ENCODE peak calls at places on chromosomes 6 and 20, in six cellular contexts. Q is SK-N-SH, M is GM12878, B is sigmoid colon, U is esophagus muscularis mucosa, G is H1. K is an unnamed sample.

GRCh38 chr6:43265564-43265963 is 22.3 kb downstream of the TTBK1 start:
- DNase-seq in B (no peak), M (no peak), U (no peak), Q (no peak), G (no peak), K (no peak)

GRCh38 chr20:44702776-44703175 is 12.4 kb upstream of the CCN5 start:
- DNase-seq in G (no peak), Q (no peak), U (peak), B (peak), M (no peak), K (peak)

GRCh38 chr6:137724495-137725211 is 142.4 kb upstream of the TNFAIP3 start:
- DNase-seq in U (no peak), G (no peak), Q (no peak), B (peak), M (no peak), K (no peak)

GRCh38 chr6:32752580-32752979 is 10.8 kb downstream of the HLA-DQB2 start:
- DNase-seq in M (no peak), G (no peak), B (no peak), Q (no peak), U (no peak), K (peak)

GRCh38 chr6:72042088-72042487 is 155.7 kb downstream of the RIMS1 start:
- DNase-seq in G (no peak), M (no peak), Q (no peak), U (no peak), B (no peak), K (no peak)

GRCh38 chr6:148221580-148221979 is 121.1 kb upstream of the SASH1 start:
- DNase-seq in U (no peak), Q (no peak), G (no peak), B (no peak), M (no peak), K (no peak)

GRCh38 chr20:59669451-59669850 is 65.1 kb downstream of the PHACTR3 start:
- DNase-seq in G (no peak), Q (no peak), M (no peak), B (no peak), U (peak), K (no peak)

GRCh38 chr20:44209691-44210421 is 715 bp downstream of the OSER1 start:
- DNase-seq in U (no peak), G (peak), M (no peak), B (no peak), Q (peak), K (no peak)

GRCh38 chr20:4513720-4514119 is 208.0 kb upstream of the PRND start:
- DNase-seq in B (no peak), G (no peak), U (no peak), M (no peak), Q (no peak), K (no peak)

GRCh38 chr6:5630636-5631035 is 369.3 kb downstream of the FARS2 start:
- DNase-seq in B (no peak), Q (no peak), U (no peak), M (no peak), G (no peak), K (no peak)

GRCh38 chr6:72850469-72850868 is 228.6 kb downstream of the KCNQ5 start:
- DNase-seq in U (no peak), M (no peak), B (no peak), Q (no peak), G (no peak), K (no peak)

GRCh38 chr6:75381878-75382633 is 97.5 kb upstream of the TMEM30A start:
- DNase-seq in M (no peak), G (no peak), B (no peak), U (no peak), Q (peak), K (no peak)

GRCh38 chr20:5085380-5085779 is 34.4 kb downstream of the PCNA start:
- DNase-seq in B (no peak), Q (no peak), G (no peak), M (no peak), U (no peak), K (peak)

GRCh38 chr6:79453558-79454042 is 83.6 kb downstream of the LCA5 start:
- DNase-seq in M (no peak), U (no peak), G (no peak), B (no peak), Q (no peak), K (no peak)

GRCh38 chr6:56725257-56725656 is 82.6 kb upstream of the DST start:
- DNase-seq in G (no peak), M (no peak), B (no peak), Q (no peak), U (no peak), K (no peak)

GRCh38 chr20:42191140-42191860 is 573.1 kb upstream of the CHD6 start:
- DNase-seq in U (no peak), G (no peak), Q (no peak), M (no peak), B (no peak), K (no peak)

GRCh38 chr6:151900256-151900655 is 92.8 kb downstream of the ESR1 start:
- DNase-seq in M (no peak), U (no peak), B (no peak), Q (no peak), G (no peak), K (no peak)

GRCh38 chr6:158080849-158081656 is 87.0 kb downstream of the SERAC1 start:
- DNase-seq in U (peak), B (no peak), G (no peak), Q (peak), M (no peak), K (no peak)

GRCh38 chr20:1965520-1966278 is 28.2 kb downstream of the PDYN start:
- DNase-seq in Q (peak), B (peak), G (peak), M (peak), U (no peak), K (peak)

GRCh38 chr6:3885262-3886036 is 36.3 kb downstream of the FAM50B start:
- DNase-seq in U (no peak), B (no peak), Q (no peak), G (no peak), M (no peak), K (no peak)

GRCh38 chr6:128528241-128528640 is 7.8 kb upstream of the PTPRK start:
- DNase-seq in M (no peak), Q (no peak), B (no peak), U (no peak), G (no peak), K (no peak)

GRCh38 chr6:16299861-16300260 is 61.5 kb downstream of the GMPR start:
- DNase-seq in U (no peak), M (no peak), Q (no peak), B (no peak), G (no peak), K (no peak)

GRCh38 chr6:104623052-104623690 is 236.5 kb downstream of the HACE1 start:
- DNase-seq in Q (no peak), G (no peak), U (no peak), B (no peak), M (no peak), K (no peak)

GRCh38 chr6:11592289-11592906 is 54.8 kb downstream of the TMEM170B start:
- DNase-seq in M (no peak), U (peak), B (no peak), G (no peak), Q (no peak), K (no peak)

GRCh38 chr6:121506761-121507754 is 71.6 kb downstream of the GJA1 start:
- DNase-seq in U (no peak), M (no peak), B (no peak), Q (no peak), G (no peak), K (no peak)

GRCh38 chr20:9146649-9147048 is 77.8 kb downstream of the PLCB4 start:
- DNase-seq in M (no peak), G (no peak), U (no peak), B (no peak), Q (no peak), K (no peak)

GRCh38 chr20:63778034-63778752 is 38.6 kb downstream of the SLC2A4RG start:
- DNase-seq in Q (no peak), M (no peak), U (no peak), G (no peak), B (no peak), K (no peak)

GRCh38 chr20:17688965-17689364 is 6.9 kb upstream of the RRBP1 start:
- DNase-seq in B (no peak), Q (no peak), M (no peak), U (no peak), G (no peak), K (no peak)

GRCh38 chr20:63091901-63092659 is 85.3 kb upstream of the BHLHE23 start:
- DNase-seq in M (no peak), B (peak), G (no peak), Q (no peak), U (no peak), K (peak)

GRCh38 chr6:144928847-144929246 is 643.7 kb downstream of the UTRN start:
- DNase-seq in G (no peak), B (no peak), M (no peak), U (no peak), Q (no peak), K (no peak)

GRCh38 chr6:144935181-144935580 is 650.0 kb downstream of the UTRN start:
- DNase-seq in M (no peak), Q (no peak), G (no peak), B (no peak), U (no peak), K (no peak)

GRCh38 chr6:144931172-144932035 is 646.3 kb downstream of the UTRN start:
- DNase-seq in U (no peak), B (no peak), Q (peak), M (no peak), G (peak), K (peak)

GRCh38 chr6:144932621-144933020 is 647.5 kb downstream of the UTRN start:
- DNase-seq in G (no peak), U (no peak), M (no peak), Q (no peak), B (no peak), K (no peak)

DNA sequence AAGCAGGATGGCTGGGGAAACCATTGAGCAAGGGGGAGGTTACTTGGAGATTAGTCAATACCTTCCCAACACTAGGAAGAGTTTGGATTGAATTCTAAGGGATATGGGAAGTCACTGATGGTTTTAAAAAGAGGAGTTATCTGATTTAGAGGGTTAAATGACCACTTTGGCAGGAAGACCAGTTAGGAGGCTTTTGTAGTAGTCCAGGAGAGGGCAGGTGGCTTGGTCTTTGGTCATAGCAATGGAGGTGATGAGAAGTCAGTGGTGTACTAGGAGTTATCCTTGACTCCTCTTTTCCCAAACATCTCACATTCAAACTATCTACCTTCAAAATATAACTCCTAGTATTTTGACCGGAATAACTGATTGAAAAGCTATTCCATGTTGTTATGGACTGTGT is 644.1 kb downstream of the UTRN start:
- DNase-seq in Q (no peak), B (no peak), M (no peak), U (no peak), G (no peak), K (no peak)
- TF ChIP-seq EP300 in Q (no peak), B (no peak), M (no peak), U (no peak), G (no peak), K (no peak)

GRCh38 chr6:88013554-88013953 is 34.1 kb upstream of the SPACA1 start:
- DNase-seq in U (no peak), M (no peak), G (no peak), Q (no peak), B (no peak), K (no peak)
- TF ChIP-seq CTCF in U (no peak), M (peak), G (no peak), Q (peak), B (no peak), K (no peak)

GRCh38 chr20:47360489-47361267 is 4.2 kb upstream of the ZMYND8 start:
- DNase-seq in M (no peak), U (peak), G (peak), Q (peak), B (peak), K (peak)
- TF ChIP-seq POLR2AphosphoS5 in M (peak), U (no peak), G (peak), Q (peak), B (peak), K (peak)

DNA sequence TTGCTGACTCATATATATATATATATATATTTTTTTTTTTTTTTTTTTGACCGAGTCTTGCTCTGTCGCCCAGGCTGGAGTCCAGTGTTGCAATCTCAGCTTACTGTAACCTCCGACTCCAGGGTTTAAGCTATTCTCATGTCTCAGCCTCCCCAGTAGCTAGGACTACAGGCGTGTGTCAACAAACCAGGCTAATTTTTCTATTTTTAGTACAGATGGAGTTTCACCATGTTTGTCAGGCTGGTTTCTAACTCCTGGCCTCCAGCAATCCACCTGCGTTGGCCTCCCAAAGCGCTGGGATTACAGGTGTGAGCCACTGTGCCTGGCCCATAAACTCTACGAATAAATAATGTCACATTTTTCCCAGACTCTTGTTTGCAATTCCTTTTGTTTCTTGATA is 4.8 kb downstream of the LRP11 start:
- DNase-seq in U (no peak), Q (no peak), B (no peak), G (no peak), M (no peak), K (no peak)
- TF ChIP-seq EP300 in U (no peak), Q (no peak), B (no peak), G (no peak), M (no peak), K (no peak)

GRCh38 chr6:81638366-81638765 is 114.1 kb downstream of the TENT5A start:
- DNase-seq in B (no peak), M (no peak), Q (no peak), G (no peak), U (no peak), K (no peak)
- TF ChIP-seq CTCF in B (no peak), M (no peak), Q (no peak), G (no peak), U (no peak), K (no peak)

GRCh38 chr6:129921169-129921817 is 60.2 kb upstream of the TMEM244 start:
- DNase-seq in B (no peak), U (no peak), Q (no peak), G (no peak), M (no peak), K (no peak)
- TF ChIP-seq POLR2AphosphoS5 in B (no peak), U (no peak), Q (no peak), G (no peak), M (no peak), K (no peak)

DNA sequence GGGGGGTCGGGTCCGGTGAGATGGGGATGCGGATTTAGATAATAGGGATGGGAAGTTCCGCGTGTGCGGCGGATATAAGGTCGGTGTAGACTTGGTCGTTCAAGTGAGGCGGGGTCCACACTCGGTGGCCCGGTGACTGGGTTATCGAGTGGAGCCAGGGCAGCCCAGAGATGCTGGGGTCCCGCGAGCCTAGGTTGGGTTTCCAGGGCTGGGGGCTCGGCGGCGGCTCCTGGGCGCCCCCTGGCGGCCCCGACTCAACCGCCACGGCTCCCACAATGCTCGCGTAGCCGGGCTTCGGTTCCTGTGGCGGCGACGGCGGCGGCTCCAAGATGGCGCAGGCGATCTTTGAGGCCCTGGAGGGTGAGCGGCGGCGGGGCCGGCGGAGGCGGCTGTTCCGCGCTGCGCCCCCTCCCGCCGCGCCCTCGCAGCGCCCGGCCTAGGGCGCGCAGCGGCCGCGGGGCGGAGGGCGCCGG is at the start of gene ZNF341:
- DNase-seq in B (peak), M (peak), U (peak), G (peak), Q (peak), K (peak)
- TF ChIP-seq EP300 in B (no peak), M (no peak), U (no peak), G (no peak), Q (no peak), K (no peak)

GRCh38 chr6:74343804-74344203 is 647.8 kb downstream of the CD109 start:
- DNase-seq in B (no peak), G (no peak), M (no peak), U (no peak), Q (peak), K (no peak)
- TF ChIP-seq CTCF in B (no peak), G (no peak), M (peak), U (peak), Q (peak), K (no peak)

DNA sequence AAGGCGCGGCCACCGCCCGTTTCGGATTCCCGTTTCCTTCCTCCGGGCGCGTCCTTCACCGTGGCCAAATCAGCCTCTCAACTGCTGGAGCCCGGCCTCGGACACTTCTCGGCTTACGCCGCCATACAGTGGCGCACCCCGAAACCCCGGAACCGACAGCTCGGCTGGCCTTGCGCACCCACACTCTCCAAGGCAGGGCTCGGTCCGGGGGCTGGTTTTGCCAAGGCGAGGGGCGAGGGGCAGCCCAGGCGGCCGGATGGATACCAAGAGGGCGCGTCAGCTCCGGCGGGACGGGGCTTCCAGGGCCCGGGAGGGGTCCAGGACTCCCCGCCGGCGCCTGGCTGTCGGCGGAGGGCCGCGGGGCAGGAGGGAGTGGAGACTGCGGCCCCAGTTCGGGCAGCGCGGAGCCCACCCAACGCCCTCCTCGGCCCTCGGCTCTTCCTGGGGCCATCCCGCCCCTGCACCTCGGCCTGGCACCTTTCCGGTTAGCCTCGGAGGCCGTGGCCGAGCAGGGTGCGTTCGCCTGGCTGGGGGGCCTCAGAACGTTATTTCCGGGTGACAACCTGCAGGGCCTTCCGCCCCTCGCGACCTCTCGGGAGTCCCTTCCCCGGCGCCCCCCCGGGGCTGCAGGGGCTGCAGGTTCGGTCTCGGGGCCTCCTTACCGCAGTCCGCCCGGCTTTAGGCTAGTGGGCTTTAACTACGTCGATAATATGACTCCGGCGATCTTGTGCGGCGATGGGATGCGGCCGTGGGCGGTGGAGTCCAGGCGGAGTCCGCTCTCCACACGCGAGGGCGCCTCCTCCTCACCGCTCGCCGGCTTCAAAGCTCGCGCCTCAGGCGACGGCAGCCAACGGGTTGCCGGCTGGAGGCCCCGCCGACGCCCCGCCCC is 697 bp upstream of the CEP43 start:
- DNase-seq in Q (peak), U (peak), G (peak), B (peak), M (no peak), K (peak)
- TF ChIP-seq POLR2AphosphoS5 in Q (no peak), U (no peak), G (peak), B (no peak), M (peak), K (no peak)